ENCODE peak calls at places on chromosomes 4 and X, in six cellular contexts. R is GM12878, M is upper lobe of left lung, W is HCT116, S is HepG2, Z is K562. N is an unnamed sample.
A peak's percentile ranks its signal among the peaks of the same experiment; 100 is the strongest.

GRCh38 chr4:142875117-142875516 is 29.0 kb upstream of the INPP4B start:
- ATAC-seq in R (peak; percentile 34), M (no peak), W (peak; percentile 60), S (peak; percentile 78), Z (no peak), N (no peak)

GRCh38 chr4:113659127-113659526 is 102.4 kb downstream of the CAMK2D start:
- ATAC-seq in R (no peak), M (no peak), W (no peak), S (no peak), Z (no peak), N (no peak)

GRCh38 chr4:150854600-150854999 is 160.5 kb downstream of the LRBA start:
- ATAC-seq in R (no peak), M (no peak), W (no peak), S (no peak), Z (no peak), N (no peak)

GRCh38 chr4:53507058-53507457 is 84.2 kb downstream of the LNX1 start:
- ATAC-seq in R (no peak), M (no peak), W (no peak), S (no peak), Z (no peak), N (no peak)

GRCh38 chrX:15214614-15215013 is 55.3 kb downstream of the ASB9 start:
- ATAC-seq in R (no peak), M (no peak), W (no peak), S (no peak), Z (no peak), N (no peak)

GRCh38 chr4:10729366-10729765 is 44.8 kb upstream of the CLNK start:
- ATAC-seq in R (peak; percentile 2), M (no peak), W (no peak), S (no peak), Z (no peak), N (no peak)

GRCh38 chr4:147933316-147933715 is 201.4 kb downstream of the ARHGAP10 start:
- ATAC-seq in R (peak; percentile 47), M (peak; percentile 22), W (no peak), S (no peak), Z (no peak), N (no peak)

GRCh38 chrX:37847733-37848197 is 394 bp upstream of the DYNLT3 start:
- ATAC-seq in R (no peak), M (no peak), W (no peak), S (no peak), Z (no peak), N (no peak)

GRCh38 chr4:161823450-161823849 is 340.4 kb downstream of the FSTL5 start:
- ATAC-seq in R (no peak), M (no peak), W (no peak), S (no peak), Z (no peak), N (peak; percentile 25)

GRCh38 chr4:7852568-7853185 is 87.0 kb downstream of the AFAP1 start:
- ATAC-seq in R (no peak), M (no peak), W (no peak), S (no peak), Z (no peak), N (no peak)

GRCh38 chrX:132001127-132001526 is 22.0 kb upstream of the STK26 start:
- ATAC-seq in R (no peak), M (no peak), W (no peak), S (no peak), Z (no peak), N (no peak)

GRCh38 chr4:21765810-21766407 is 182.7 kb downstream of the KCNIP4 start:
- ATAC-seq in R (peak; percentile 82), M (peak; percentile 63), W (peak; percentile 74), S (peak; percentile 85), Z (peak; percentile 55), N (no peak)

GRCh38 chr4:153785830-153786721 is 2.8 kb downstream of the SFRP2 start:
- ATAC-seq in R (peak; percentile 67), M (no peak), W (peak; percentile 81), S (peak; percentile 66), Z (peak; percentile 75), N (no peak)

GRCh38 chrX:112688242-112688641 is 8.5 kb upstream of the LHFPL1 start:
- ATAC-seq in R (no peak), M (no peak), W (no peak), S (no peak), Z (no peak), N (no peak)

GRCh38 chr4:48588230-48588943 is 98.3 kb downstream of the ZAR1 start:
- ATAC-seq in R (peak; percentile 35), M (no peak), W (peak; percentile 34), S (no peak), Z (peak; percentile 68), N (no peak)

GRCh38 chr4:177687117-177687516 is 244.9 kb upstream of the AGA start:
- ATAC-seq in R (no peak), M (no peak), W (no peak), S (no peak), Z (no peak), N (no peak)

GRCh38 chr4:176291748-176292147 is 22.7 kb upstream of the ASB5 start:
- ATAC-seq in R (no peak), M (no peak), W (no peak), S (no peak), Z (no peak), N (no peak)

GRCh38 chr4:113625902-113626301 is 135.6 kb downstream of the CAMK2D start:
- ATAC-seq in R (peak; percentile 45), M (no peak), W (no peak), S (no peak), Z (no peak), N (no peak)

GRCh38 chrX:97551821-97552220 is 668.1 kb downstream of the RPA4 start:
- ATAC-seq in R (no peak), M (no peak), W (no peak), S (no peak), Z (no peak), N (no peak)

GRCh38 chr4:79603681-79604080 is 195.7 kb upstream of the GK2 start:
- ATAC-seq in R (peak; percentile 44), M (no peak), W (no peak), S (no peak), Z (no peak), N (no peak)

GRCh38 chr4:36651253-36651652 is 369.8 kb downstream of the DTHD1 start:
- ATAC-seq in R (peak; percentile 99), M (no peak), W (no peak), S (no peak), Z (no peak), N (no peak)

GRCh38 chr4:182862921-182863320 is 54.3 kb downstream of the DCTD start:
- ATAC-seq in R (no peak), M (peak; percentile 78), W (no peak), S (peak; percentile 21), Z (no peak), N (no peak)

GRCh38 chr4:7964459-7964858 is 24.8 kb upstream of the AFAP1 start:
- ATAC-seq in R (no peak), M (no peak), W (peak; percentile 49), S (no peak), Z (peak; percentile 75), N (no peak)

GRCh38 chrX:13197961-13198761 is 121.7 kb downstream of the ATXN3L start:
- ATAC-seq in R (peak; percentile 17), M (no peak), W (no peak), S (no peak), Z (no peak), N (no peak)

GRCh38 chrX:13203281-13203680 is 116.6 kb downstream of the ATXN3L start:
- ATAC-seq in R (no peak), M (no peak), W (no peak), S (no peak), Z (no peak), N (no peak)

GRCh38 chrX:13198762-13199064 is 121.1 kb downstream of the ATXN3L start:
- ATAC-seq in R (no peak), M (no peak), W (no peak), S (no peak), Z (no peak), N (no peak)

GRCh38 chrX:13200398-13200797 is 119.5 kb downstream of the ATXN3L start:
- ATAC-seq in R (no peak), M (no peak), W (no peak), S (no peak), Z (no peak), N (no peak)

GRCh38 chrX:13201605-13202219 is 118.1 kb downstream of the ATXN3L start:
- ATAC-seq in R (no peak), M (no peak), W (no peak), S (no peak), Z (no peak), N (no peak)
- TF ChIP-seq POLR2A in R (no peak), M (no peak), W (no peak), S (no peak), Z (no peak), N (no peak)

GRCh38 chr4:38162240-38162784 is 202.1 kb downstream of the PTTG2 start:
- ATAC-seq in R (no peak), M (no peak), W (peak; percentile 64), S (peak; percentile 90), Z (no peak), N (no peak)
- TF ChIP-seq POLR2AphosphoS5 in R (no peak), M (no peak), W (peak; percentile 45), S (no peak), Z (no peak), N (no peak)

GRCh38 chrX:140346711-140347110 is 158.2 kb downstream of the SOX3 start:
- ATAC-seq in R (no peak), M (no peak), W (no peak), S (no peak), Z (no peak), N (no peak)
- H3K27ac ChIP-seq in R (no peak overlapping the region), M (no peak overlapping the region), W (no peak overlapping the region), S (no peak overlapping the region), Z (no peak overlapping the region), N (no peak overlapping the region)

GRCh38 chr4:15744016-15744415 is 34.1 kb upstream of the CD38 start:
- ATAC-seq in R (no peak), M (no peak), W (no peak), S (no peak), Z (no peak), N (no peak)
- TF ChIP-seq POLR2A in R (no peak), M (no peak), W (no peak), S (no peak), Z (no peak), N (no peak)

GRCh38 chr4:163343604-163344146 is at the start of gene NPY5R:
- ATAC-seq in R (no peak), M (peak; percentile 37), W (no peak), S (peak; percentile 32), Z (peak; percentile 72), N (peak; percentile 57)
- TF ChIP-seq POLR2AphosphoS5 in R (no peak), M (no peak), W (no peak), S (no peak), Z (no peak), N (no peak)

DNA sequence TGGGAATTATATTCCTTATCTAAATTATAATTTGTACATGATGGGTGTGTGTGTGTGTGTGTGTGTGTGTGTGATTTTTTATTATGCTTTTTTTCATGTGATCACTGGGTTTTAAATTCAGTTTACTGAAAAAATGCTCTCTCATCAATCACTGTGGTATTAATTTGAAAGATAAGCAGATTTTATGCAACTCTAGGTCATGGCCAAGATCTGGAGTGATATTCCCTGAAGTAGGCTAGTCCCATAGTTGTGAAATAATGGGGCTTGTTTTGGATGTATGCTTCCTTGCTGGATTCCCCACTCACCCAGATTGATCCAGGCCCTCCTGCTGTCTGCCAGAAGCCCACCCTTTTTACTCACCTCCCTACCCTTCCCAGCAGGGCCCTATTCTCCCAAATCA is 22.0 kb upstream of the PGRMC2 start:
- ATAC-seq in R (no peak), M (no peak), W (no peak), S (no peak), Z (no peak), N (peak; percentile 54)
- H3K27ac ChIP-seq in R (no peak overlapping the region), M (no peak overlapping the region), W (no peak overlapping the region), S (no peak overlapping the region), Z (no peak overlapping the region), N (no peak overlapping the region)